ENCODE peak calls at places on chromosomes 11 and 22, in four cellular contexts. G is cardiac fibroblast, Q is posterior vena cava, B is neural crest cell. A is an unnamed sample.

GRCh38 chr11:107612445-107612844 is 21.5 kb downstream of the ELMOD1 start:
- DNase-seq in B (no peak), Q (no peak), G (no peak), A (no peak)

GRCh38 chr22:23395476-23396361 is 184.4 kb downstream of the IGLL1 start:
- DNase-seq in B (no peak), G (no peak), Q (peak), A (peak)

GRCh38 chr11:95076416-95076815 is 9.7 kb downstream of the SRSF8 start:
- DNase-seq in G (peak), B (no peak), Q (no peak), A (no peak)

GRCh38 chr22:20245577-20246367 is 22.3 kb downstream of the RTN4R start:
- DNase-seq in B (no peak), Q (no peak), G (no peak), A (no peak)

GRCh38 chr11:126039485-126040271 is 23.0 kb downstream of the CDON start:
- DNase-seq in Q (no peak), B (no peak), G (no peak), A (no peak)

GRCh38 chr11:23181022-23181807 is 320.9 kb upstream of the CCDC179 start:
- DNase-seq in Q (no peak), B (no peak), G (no peak), A (no peak)

GRCh38 chr11:109085708-109086373 is 336.1 kb upstream of the C11orf87 start:
- DNase-seq in B (no peak), G (peak), Q (no peak), A (no peak)

GRCh38 chr11:60777572-60777971 is 7.6 kb upstream of the MS4A10 start:
- DNase-seq in G (peak), B (no peak), Q (peak), A (peak)

GRCh38 chr11:38038777-38039176 is 1440.7 kb upstream of the RAG2 start:
- DNase-seq in G (no peak), B (no peak), Q (no peak), A (no peak)

GRCh38 chr22:30947821-30948454 is 20.6 kb downstream of the MORC2 start:
- DNase-seq in G (peak), B (no peak), Q (no peak), A (no peak)

GRCh38 chr11:4606231-4607015 is 1.6 kb downstream of the TRIM68 start:
- DNase-seq in B (no peak), G (peak), Q (no peak), A (no peak)

GRCh38 chr11:95068549-95068948 is 1.8 kb downstream of the SRSF8 start:
- DNase-seq in G (peak), B (peak), Q (peak), A (no peak)

GRCh38 chr11:44149651-44150050 is 54.2 kb downstream of the EXT2 start:
- DNase-seq in Q (no peak), G (peak), B (no peak), A (no peak)

GRCh38 chr11:102010776-102011500 is 36.3 kb upstream of the CFAP300 start:
- DNase-seq in B (no peak), G (peak), Q (peak), A (peak)